ENCODE peak calls at places on chromosomes 13 and 19, in five cellular contexts. M, U, Q, O and W are unnamed samples.

GRCh38 chr13:104111031-104111430 is 1044.8 kb upstream of the SLC10A2 start:
- DNase-seq in O (no peak), Q (no peak), M (no peak), U (no peak), W (no peak)

GRCh38 chr13:26653310-26653709 is 95.8 kb downstream of the WASF3 start:
- DNase-seq in U (peak; percentile 54), O (no peak), Q (no peak), M (no peak), W (no peak)

GRCh38 chr19:48624791-48625723 is 5.8 kb downstream of the SPHK2 start:
- DNase-seq in Q (no peak), M (peak; percentile 54), O (no peak), U (no peak), W (no peak)

GRCh38 chr13:105806335-105806920 is 729.0 kb downstream of the EFNB2 start:
- DNase-seq in Q (no peak), U (no peak), M (no peak), O (no peak), W (no peak)

GRCh38 chr19:48244289-48244688 is 11.4 kb downstream of the CARD8 start:
- DNase-seq in Q (no peak), U (peak; percentile 9), M (no peak), O (no peak), W (no peak)

GRCh38 chr19:40407714-40408600 is 5.2 kb downstream of the PRX start:
- DNase-seq in Q (no peak), O (no peak), U (no peak), M (no peak), W (no peak)

GRCh38 chr19:44747739-44748425 is 626 bp upstream of the BCL3 start:
- DNase-seq in O (peak; percentile 31), U (peak; percentile 81), M (no peak), Q (no peak), W (no peak)

GRCh38 chr19:51246153-51246552 is 4.7 kb upstream of the SIGLECL1 start:
- DNase-seq in M (no peak), Q (no peak), O (no peak), U (no peak), W (no peak)

GRCh38 chr19:23686622-23687423 is at the start of gene ZNF675:
- DNase-seq in U (peak; percentile 95), Q (peak; percentile 49), O (peak; percentile 70), M (peak; percentile 91), W (no peak)

GRCh38 chr19:7224205-7224833 is 69.9 kb downstream of the INSR start:
- DNase-seq in M (no peak), Q (no peak), O (no peak), U (no peak), W (no peak)